ENCODE peak calls at places on chromosomes 2 and 18, in six cellular contexts. L, Q, T, K, U and P are unnamed samples.

GRCh38 chr2:148903946-148904345 is 28.9 kb downstream of the KIF5C start:
- DNase-seq in L (no peak), Q (no peak), T (no peak), K (no peak), U (no peak), P (no peak)

GRCh38 chr18:79571221-79572092 is 108.1 kb upstream of the CTDP1 start:
- DNase-seq in L (no peak), Q (no peak), T (no peak), K (no peak), U (no peak), P (no peak)

GRCh38 chr2:138122891-138123290 is 158.6 kb downstream of the HNMT start:
- DNase-seq in L (peak), Q (no peak), T (no peak), K (no peak), U (no peak), P (no peak)

GRCh38 chr18:8069708-8070107 is 502.6 kb downstream of the PTPRM start:
- DNase-seq in L (no peak), Q (no peak), T (no peak), K (no peak), U (no peak), P (no peak)

GRCh38 chr2:61432990-61433389 is 37.9 kb downstream of the USP34 start:
- DNase-seq in L (no peak), Q (no peak), T (no peak), K (no peak), U (no peak), P (no peak)

GRCh38 chr2:151872468-151872867 is 44.2 kb upstream of the ARL5A start:
- DNase-seq in L (no peak), Q (no peak), T (no peak), K (no peak), U (no peak), P (no peak)

GRCh38 chr18:42413870-42414269 is 458.8 kb downstream of the PIK3C3 start:
- DNase-seq in L (no peak), Q (no peak), T (no peak), K (no peak), U (no peak), P (no peak)

GRCh38 chr2:219368690-219369108 is 19.0 kb downstream of the DNPEP start:
- DNase-seq in L (peak), Q (no peak), T (no peak), K (no peak), U (no peak), P (no peak)

GRCh38 chr2:234490239-234491074 is 6.4 kb downstream of the ARL4C start:
- DNase-seq in L (no peak), Q (no peak), T (no peak), K (no peak), U (no peak), P (no peak)

GRCh38 chr2:168717790-168718502 is 84.5 kb upstream of the NOSTRIN start:
- DNase-seq in L (no peak), Q (peak), T (no peak), K (no peak), U (no peak), P (no peak)

GRCh38 chr18:78402966-78403365 is 576.7 kb upstream of the SALL3 start:
- DNase-seq in L (no peak), Q (no peak), T (no peak), K (no peak), U (no peak), P (no peak)

GRCh38 chr2:102187191-102188150 is 648 bp downstream of the IL1RL2 start:
- DNase-seq in L (peak), Q (peak), T (no peak), K (peak), U (peak), P (no peak)

GRCh38 chr2:96320326-96321229 is 4.5 kb upstream of the ITPRIPL1 start:
- DNase-seq in L (peak), Q (no peak), T (no peak), K (no peak), U (no peak), P (no peak)

GRCh38 chr2:172829229-172829628 is 93.6 kb downstream of the RAPGEF4 start:
- DNase-seq in L (peak), Q (peak), T (no peak), K (no peak), U (no peak), P (no peak)

GRCh38 chr2:99984781-99985525 is 157.4 kb downstream of the AFF3 start:
- DNase-seq in L (no peak), Q (peak), T (no peak), K (no peak), U (no peak), P (no peak)

GRCh38 chr18:76256897-76257500 is 238.0 kb downstream of the ZNF516 start:
- DNase-seq in L (peak), Q (peak), T (peak), K (peak), U (no peak), P (no peak)

GRCh38 chr2:229378386-229378785 is 107.3 kb upstream of the PID1 start:
- DNase-seq in L (peak), Q (no peak), T (no peak), K (no peak), U (no peak), P (no peak)

GRCh38 chr2:240532032-240532775 is 25.6 kb downstream of the ANKMY1 start:
- DNase-seq in L (no peak), Q (no peak), T (no peak), K (no peak), U (no peak), P (no peak)

GRCh38 chr18:23619388-23619873 is 33.1 kb upstream of the NPC1 start:
- DNase-seq in L (peak), Q (peak), T (peak), K (peak), U (no peak), P (no peak)

GRCh38 chr2:200320344-200320743 is 13.9 kb downstream of the SPATS2L start:
- DNase-seq in L (peak), Q (no peak), T (no peak), K (no peak), U (no peak), P (no peak)

GRCh38 chr18:30730915-30731314 is 311.6 kb downstream of the DSC3 start:
- DNase-seq in L (no peak), Q (no peak), T (peak), K (peak), U (no peak), P (no peak)

GRCh38 chr2:20574930-20575329 is 76.0 kb downstream of the HS1BP3 start:
- DNase-seq in L (no peak), Q (peak), T (no peak), K (no peak), U (no peak), P (no peak)

GRCh38 chr2:43764086-43764710 is 9.6 kb upstream of the DYNC2LI1 start:
- DNase-seq in L (no peak), Q (no peak), T (no peak), K (no peak), U (no peak), P (no peak)

GRCh38 chr2:46749042-46749461 is 166.6 kb downstream of the MCFD2 start:
- DNase-seq in L (peak), Q (peak), T (no peak), K (no peak), U (no peak), P (peak)

GRCh38 chr18:22378672-22379282 is 38.9 kb downstream of the CTAGE1 start:
- DNase-seq in L (peak), Q (peak), T (peak), K (peak), U (peak), P (peak)

GRCh38 chr2:174593574-174594203 is 3.9 kb downstream of the WIPF1 start:
- DNase-seq in L (peak), Q (peak), T (no peak), K (no peak), U (peak), P (no peak)

GRCh38 chr2:77201755-77202154 is 320.4 kb downstream of the LRRTM4 start:
- DNase-seq in L (no peak), Q (no peak), T (no peak), K (no peak), U (no peak), P (no peak)

GRCh38 chr2:169511818-169512217 is 2.3 kb downstream of the KLHL41 start:
- DNase-seq in L (no peak), Q (no peak), T (peak), K (no peak), U (no peak), P (no peak)

GRCh38 chr2:104582471-104582870 is 271.4 kb upstream of the POU3F3 start:
- DNase-seq in L (no peak), Q (no peak), T (no peak), K (no peak), U (no peak), P (no peak)

GRCh38 chr2:176710657-176711197 is 441.5 kb downstream of the MTX2 start:
- DNase-seq in L (no peak), Q (no peak), T (peak), K (no peak), U (no peak), P (no peak)

GRCh38 chr2:153477096-153477555 is 1.4 kb downstream of the RPRM start:
- DNase-seq in L (no peak), Q (no peak), T (peak), K (peak), U (no peak), P (peak)

GRCh38 chr2:74497777-74498499 is 1.5 kb downstream of the LBX2 start:
- DNase-seq in L (no peak), Q (peak), T (peak), K (peak), U (no peak), P (no peak)

GRCh38 chr2:162475661-162476060 is 131.7 kb downstream of the GCA start:
- DNase-seq in L (peak), Q (no peak), T (no peak), K (no peak), U (no peak), P (no peak)